ENCODE peak calls at places on chromosomes 13 and 19, in eight cellular contexts. L, G, D, H, F, K, T and S are unnamed samples.

GRCh38 chr19:45657520-45658163 is 10.4 kb upstream of the GIPR start:
- DNase-seq in H (no peak), G (no peak), L (no peak), K (no peak), T (peak; percentile 46), F (no peak), D (no peak), S (no peak)

GRCh38 chr13:57314897-57315520 is 148.0 kb downstream of the PRR20E start:
- DNase-seq in D (no peak), T (no peak), F (peak; percentile 3), K (no peak), G (peak; percentile 2), H (no peak), L (no peak), S (no peak)

GRCh38 chr19:40588110-40588854 is 11.6 kb downstream of the SHKBP1 start:
- DNase-seq in G (no peak), T (no peak), F (no peak), L (no peak), K (no peak), H (no peak), D (peak; percentile 46), S (no peak)

GRCh38 chr19:32976223-32976805 is 4.3 kb downstream of the FAAP24 start:
- DNase-seq in H (peak; percentile 73), G (peak; percentile 85), K (peak; percentile 67), D (peak; percentile 47), T (peak; percentile 60), L (peak; percentile 64), F (peak; percentile 73), S (peak; percentile 89)

GRCh38 chr19:30269638-30270037 is 102.5 kb upstream of the ZNF536 start:
- DNase-seq in K (no peak), L (no peak), H (no peak), D (no peak), G (no peak), T (no peak), F (no peak), S (no peak)

GRCh38 chr13:45082964-45083363 is 37.3 kb upstream of the GTF2F2 start:
- DNase-seq in T (no peak), F (peak; percentile 92), D (no peak), H (no peak), K (peak; percentile 81), L (no peak), G (no peak), S (no peak)

GRCh38 chr19:17706750-17707181 is 12.5 kb upstream of the MAP1S start:
- DNase-seq in F (no peak), L (no peak), K (peak; percentile 60), D (peak; percentile 69), G (peak; percentile 98), T (peak; percentile 87), H (no peak), S (no peak)

GRCh38 chr13:98454389-98454881 is 122.5 kb downstream of the STK24 start:
- DNase-seq in K (peak; percentile 90), L (no peak), G (no peak), H (no peak), D (no peak), T (no peak), F (peak; percentile 34), S (no peak)

GRCh38 chr19:289651-290538 is 1.3 kb downstream of the PLPP2 start:
- DNase-seq in K (peak; percentile 81), H (peak; percentile 33), T (peak; percentile 27), G (peak; percentile 87), L (no peak), D (peak; percentile 74), F (no peak), S (no peak)

GRCh38 chr13:59450218-59450617 is 713.5 kb downstream of the DIAPH3 start:
- DNase-seq in K (no peak), L (no peak), D (no peak), G (no peak), F (no peak), T (peak; percentile 15), H (no peak), S (no peak)

GRCh38 chr19:33427801-33428626 is 54.5 kb downstream of the CEBPG start:
- DNase-seq in L (no peak), G (no peak), D (no peak), K (no peak), T (no peak), F (no peak), H (no peak), S (no peak)

GRCh38 chr19:20367811-20368294 is 197.7 kb downstream of the ZNF737 start:
- DNase-seq in T (no peak), D (no peak), L (peak; percentile 65), G (peak; percentile 75), F (no peak), H (peak; percentile 60), K (no peak), S (peak; percentile 46)

GRCh38 chr19:409006-409514 is at the start of gene C2CD4C:
- DNase-seq in G (peak; percentile 60), H (no peak), L (peak; percentile 15), F (no peak), T (peak; percentile 87), K (peak; percentile 56), D (no peak), S (no peak)

GRCh38 chr13:85661639-85662038 is 137.6 kb downstream of the SLITRK6 start:
- DNase-seq in H (no peak), L (no peak), D (no peak), T (no peak), F (no peak), K (no peak), G (no peak), S (no peak)

GRCh38 chr13:24033527-24034302 is 126.8 kb upstream of the SPATA13 start:
- DNase-seq in F (no peak), G (no peak), D (no peak), H (no peak), L (no peak), T (no peak), K (peak; percentile 78), S (no peak)

GRCh38 chr13:95181586-95181985 is 119.7 kb downstream of the ABCC4 start:
- DNase-seq in D (no peak), K (no peak), G (no peak), L (no peak), T (no peak), F (no peak), H (no peak), S (no peak)

GRCh38 chr13:111577956-111578595 is 257.6 kb downstream of the TEX29 start:
- DNase-seq in K (no peak), H (no peak), D (no peak), F (no peak), G (no peak), L (no peak), T (no peak), S (no peak)

GRCh38 chr13:51618626-51619025 is 34.4 kb downstream of the WDFY2 start:
- DNase-seq in L (no peak), G (no peak), D (no peak), F (no peak), H (no peak), K (no peak), T (no peak), S (no peak)

GRCh38 chr13:111373486-111373885 is 53.0 kb downstream of the TEX29 start:
- DNase-seq in D (no peak), H (peak; percentile 52), T (no peak), F (no peak), L (no peak), G (no peak), K (no peak), S (no peak)

GRCh38 chr19:10812902-10813404 is 23.1 kb downstream of the TMED1 start:
- DNase-seq in G (no peak), H (no peak), F (peak; percentile 64), L (no peak), D (no peak), T (no peak), K (peak; percentile 99), S (no peak)

GRCh38 chr19:31591258-31591657 is 242.0 kb upstream of the TSHZ3 start:
- DNase-seq in H (no peak), L (no peak), F (no peak), K (no peak), D (no peak), T (no peak), G (no peak), S (peak; percentile 67)

GRCh38 chr13:45441633-45442032 is 23.1 kb upstream of the COG3 start:
- DNase-seq in G (no peak), H (peak; percentile 42), K (peak; percentile 33), F (peak; percentile 54), L (no peak), T (no peak), D (no peak), S (no peak)

GRCh38 chr19:36009220-36009619 is 607 bp upstream of the SYNE4 start:
- DNase-seq in T (peak; percentile 90), G (peak; percentile 82), D (no peak), F (peak; percentile 56), K (peak; percentile 93), L (no peak), H (peak; percentile 31), S (peak; percentile 85)

GRCh38 chr13:21359855-21360254 is 99.2 kb downstream of the ZDHHC20 start:
- DNase-seq in K (no peak), T (no peak), H (no peak), G (no peak), F (no peak), L (no peak), D (no peak), S (no peak)
- H3K9me2 ChIP-seq in K (no peaks in the 10 kb centered on the region), T (no peaks in the 10 kb centered on the region), H (no peaks in the 10 kb centered on the region), G (no peaks in the 10 kb centered on the region), F (no peaks in the 10 kb centered on the region), L (no peaks in the 10 kb centered on the region), D (no peaks in the 10 kb centered on the region), S (no peaks in the 10 kb centered on the region)

DNA sequence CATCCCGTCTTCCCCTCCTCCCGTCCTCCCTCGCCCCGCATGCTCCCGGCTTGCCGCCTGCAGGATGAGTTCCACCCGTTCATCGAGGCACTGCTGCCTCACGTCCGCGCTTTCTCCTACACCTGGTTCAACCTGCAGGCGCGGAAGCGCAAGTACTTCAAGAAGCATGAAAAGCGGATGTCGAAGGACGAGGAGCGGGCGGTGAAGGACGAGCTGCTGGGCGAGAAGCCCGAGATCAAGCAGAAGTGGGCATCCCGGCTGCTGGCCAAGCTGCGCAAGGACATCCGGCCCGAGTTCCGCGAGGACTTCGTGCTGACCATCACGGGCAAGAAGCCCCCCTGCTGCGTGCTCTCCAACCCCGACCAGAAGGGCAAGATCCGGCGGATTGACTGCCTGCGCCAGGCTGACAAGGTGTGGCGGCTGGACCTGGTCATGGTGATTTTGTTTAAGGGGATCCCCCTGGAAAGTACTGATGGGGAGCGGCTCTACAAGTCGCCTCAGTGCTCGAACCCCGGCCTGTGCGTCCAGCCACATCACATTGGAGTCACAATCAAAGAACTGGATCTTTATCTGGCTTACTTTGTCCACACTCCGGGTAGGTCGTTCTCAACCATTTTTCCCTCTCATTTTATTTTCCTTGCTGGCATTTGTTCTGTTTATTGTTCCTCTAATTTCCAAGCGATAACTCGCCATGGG is 29.8 kb downstream of the NFIX start:
- DNase-seq in K (peak; percentile 56), D (no peak), H (no peak), L (no peak), T (no peak), F (peak; percentile 66), G (peak; percentile 69), S (no peak)
- H3K4me3 ChIP-seq in K (peak overlapping the region; percentile 85), D (no peak overlapping the region), H (no peak overlapping the region), L (no peak overlapping the region), T (peak overlapping the region; percentile 23), F (peak overlapping the region; percentile 82), G (peak overlapping the region; percentile 38), S (no peak overlapping the region)

GRCh38 chr19:1867359-1867724 is 4.0 kb upstream of the KLF16 start:
- DNase-seq in T (no peak), F (no peak), H (no peak), G (no peak), L (no peak), D (no peak), K (no peak), S (no peak)
- H3K9me2 ChIP-seq in T (no peaks in the 10 kb centered on the region), F (no peaks in the 10 kb centered on the region), H (no peaks in the 10 kb centered on the region), G (no peaks in the 10 kb centered on the region), L (no peaks in the 10 kb centered on the region), D (no peaks in the 10 kb centered on the region), K (no peaks in the 10 kb centered on the region), S (no peaks in the 10 kb centered on the region)

GRCh38 chr19:5967994-5968430 is 9.9 kb downstream of the RANBP3 start:
- DNase-seq in L (peak; percentile 70), K (peak; percentile 81), D (peak; percentile 50), G (peak; percentile 91), F (peak; percentile 81), H (peak; percentile 79), T (peak; percentile 79), S (peak; percentile 79)
- H3K4me3 ChIP-seq in L (peak overlapping the region; percentile 20), K (no peak overlapping the region), D (no peak overlapping the region), G (no peak overlapping the region), F (no peak overlapping the region), H (peak overlapping the region; percentile 7), T (no peak overlapping the region), S (no peak overlapping the region)